ENCODE peak calls at places on chromosome X, in five cellular contexts. H is PC-9, J is GM23248, P is MM.1S, R is neural progenitor cell. C is an unnamed sample.

GRCh38 chrX:122868626-122869025 is 315.5 kb upstream of the GRIA3 start:
- DNase-seq in P (no peak), J (peak; percentile 1), H (no peak), R (no peak), C (no peak)

GRCh38 chrX:134544614-134545255 is 84.8 kb downstream of the HPRT1 start:
- DNase-seq in P (no peak), J (no peak), R (peak; percentile 53), H (no peak), C (no peak)

GRCh38 chrX:71251456-71251973 is 2.4 kb downstream of the ZMYM3 start:
- DNase-seq in R (no peak), H (no peak), J (no peak), P (no peak), C (no peak)

GRCh38 chrX:40897768-40898167 is 162.4 kb upstream of the MED14 start:
- DNase-seq in H (no peak), J (no peak), R (no peak), P (peak; percentile 30), C (no peak)

GRCh38 chrX:649166-649565 is 18.6 kb downstream of the SHOX start:
- DNase-seq in P (no peak), H (no peak), R (no peak), J (no peak), C (no peak)

GRCh38 chrX:8743126-8743732 is 11.3 kb upstream of the ANOS1 start:
- DNase-seq in H (peak; percentile 40), R (peak; percentile 59), J (peak; percentile 46), P (peak; percentile 51), C (peak; percentile 69)

GRCh38 chrX:70422886-70423336 is at the start of gene GDPD2:
- DNase-seq in P (no peak), R (peak; percentile 89), H (no peak), J (no peak), C (peak; percentile 54)

GRCh38 chrX:66728818-66729271 is 90.0 kb upstream of the EDA2R start:
- DNase-seq in R (peak; percentile 75), P (peak; percentile 62), H (peak; percentile 37), J (peak; percentile 83), C (peak; percentile 39)

GRCh38 chrX:41720125-41720780 is 3.7 kb upstream of the GPR82 start:
- DNase-seq in H (no peak), R (no peak), J (peak; percentile 5), P (no peak), C (no peak)

GRCh38 chrX:65596270-65596669 is 61.7 kb upstream of the LAS1L start:
- DNase-seq in P (peak; percentile 64), H (no peak), J (peak; percentile 78), R (no peak), C (peak; percentile 28)

GRCh38 chrX:264634-265455 is 16.3 kb upstream of the PLCXD1 start:
- DNase-seq in R (no peak), J (peak; percentile 51), H (no peak), P (no peak), C (no peak)

GRCh38 chrX:34978171-34978570 is 35.6 kb downstream of the FAM47B start:
- DNase-seq in P (no peak), H (no peak), J (no peak), R (no peak), C (no peak)

GRCh38 chrX:74529311-74529710 is 85.1 kb downstream of the RLIM start:
- DNase-seq in P (no peak), H (no peak), J (no peak), R (no peak), C (no peak)

GRCh38 chrX:23008431-23009099 is 8.8 kb downstream of the DDX53 start:
- DNase-seq in J (peak; percentile 56), H (no peak), R (peak; percentile 44), P (peak; percentile 9), C (peak; percentile 62)

GRCh38 chrX:103183912-103184311 is 31.0 kb upstream of the BEX4 start:
- DNase-seq in H (no peak), J (no peak), R (no peak), P (no peak), C (no peak)

GRCh38 chrX:67614414-67614813 is 70.6 kb downstream of the AR start:
- DNase-seq in J (peak; percentile 65), H (peak; percentile 41), P (no peak), R (no peak), C (peak; percentile 1)

GRCh38 chrX:16096131-16096530 is 27.2 kb upstream of the GRPR start:
- DNase-seq in R (peak; percentile 55), J (no peak), P (no peak), H (no peak), C (no peak)
- TF ChIP-seq EZH2 in R (no peak), J (no peak), P (no peak), H (no peak), C (no peak)

GRCh38 chrX:52574416-52575275 is 57.8 kb upstream of the XAGE1B start:
- DNase-seq in H (no peak), P (peak; percentile 31), R (peak; percentile 76), J (peak; percentile 67), C (peak; percentile 65)
- H3K9me3 ChIP-seq in H (no peaks in the 10 kb centered on the region), P (no peaks in the 10 kb centered on the region), R (no peaks in the 10 kb centered on the region), J (no peaks in the 10 kb centered on the region), C (no peaks in the 10 kb centered on the region)

GRCh38 chrX:154541896-154542722 is 4.5 kb downstream of the G6PD start:
- DNase-seq in H (peak; percentile 93), P (no peak), J (peak; percentile 79), R (no peak), C (peak; percentile 96)
- H3F3A ChIP-seq in H (peaks cover 88% of the 10 kb centered on the region), P (no peaks in the 10 kb centered on the region), J (no peaks in the 10 kb centered on the region), R (no peaks in the 10 kb centered on the region), C (no peaks in the 10 kb centered on the region)

DNA sequence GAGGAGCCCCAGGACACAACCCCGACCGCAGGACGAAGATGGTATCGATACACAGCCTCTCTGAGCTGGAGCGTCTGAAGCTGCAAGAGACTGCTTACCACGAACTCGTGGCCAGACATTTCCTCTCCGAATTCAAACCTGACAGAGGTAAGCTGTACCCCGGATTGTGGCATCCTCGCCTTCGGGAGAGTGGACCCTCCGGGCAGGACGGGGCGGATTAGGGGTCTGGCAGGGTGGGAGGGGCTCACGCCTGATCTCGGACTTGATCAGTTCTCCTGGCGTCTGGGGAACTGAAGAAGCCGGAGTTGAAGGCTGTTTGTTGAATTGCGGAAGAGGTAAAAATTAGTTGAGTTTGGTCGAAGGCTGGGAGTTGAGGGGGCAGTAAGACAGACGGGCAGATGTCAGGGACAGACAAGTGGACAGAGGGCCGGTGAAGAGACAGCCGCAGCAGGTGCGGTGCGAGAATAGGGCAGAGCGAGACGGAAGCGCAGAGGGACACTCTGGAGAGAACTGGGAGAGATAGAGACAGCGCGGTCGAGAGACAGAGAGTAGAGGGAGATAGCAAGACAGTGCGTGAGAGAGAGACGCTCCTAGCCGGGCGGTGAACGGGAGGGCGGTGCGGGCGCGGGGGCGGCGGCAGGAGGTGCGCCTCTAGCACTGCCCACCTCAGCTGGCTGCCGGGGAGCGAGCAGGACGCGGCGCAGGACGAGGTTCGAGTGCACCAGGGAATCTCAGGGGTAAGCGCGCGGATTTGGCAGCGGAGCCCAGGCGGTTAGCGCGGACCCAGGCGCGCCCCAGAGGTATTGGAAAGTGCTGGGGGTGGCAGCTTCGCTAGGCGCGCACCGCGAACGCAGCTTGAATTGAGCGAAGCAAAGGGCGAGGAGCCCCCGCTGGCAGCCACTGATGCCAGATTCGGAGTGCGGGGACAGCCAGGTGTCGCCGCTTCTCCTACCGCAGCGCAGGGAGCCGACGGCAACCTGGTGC is 23.9 kb downstream of the ARHGAP36 start:
- DNase-seq in J (no peak), H (no peak), R (peak; percentile 44), P (no peak), C (no peak)
- TF ChIP-seq EZH2 in J (no peak), H (no peak), R (peak; percentile 67), P (no peak), C (no peak)

GRCh38 chrX:77264490-77264889 is 182.7 kb upstream of the FGF16 start:
- DNase-seq in P (no peak), J (no peak), H (no peak), R (no peak), C (no peak)
- H3K9me3 ChIP-seq in P (no peaks in the 10 kb centered on the region), J (no peaks in the 10 kb centered on the region), H (no peaks in the 10 kb centered on the region), R (peaks cover 26% of the 10 kb centered on the region), C (no peaks in the 10 kb centered on the region)

DNA sequence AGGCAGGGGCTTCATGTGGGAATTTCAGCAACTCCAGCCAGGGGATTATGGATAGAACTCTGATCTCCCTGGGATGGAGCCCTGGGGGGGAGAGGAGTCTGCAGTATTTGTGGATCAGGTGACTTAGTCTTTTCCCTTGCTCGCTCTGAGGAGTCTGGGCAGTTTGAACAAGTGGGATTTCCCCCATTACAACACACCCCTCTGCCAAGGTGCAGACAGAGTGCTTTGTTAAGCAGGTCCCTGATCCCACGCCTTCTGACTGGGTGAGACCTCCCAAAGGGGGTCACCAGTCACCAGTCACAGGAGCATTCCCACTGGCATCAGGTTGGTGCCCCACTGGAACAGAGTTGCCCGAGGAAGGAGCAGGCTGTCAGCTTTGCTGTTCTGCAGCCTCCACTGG is 123.9 kb downstream of the LHFPL1 start:
- DNase-seq in R (no peak), H (no peak), P (no peak), J (no peak), C (no peak)
- H3F3A ChIP-seq in R (no peaks in the 10 kb centered on the region), H (no peaks in the 10 kb centered on the region), P (no peaks in the 10 kb centered on the region), J (no peaks in the 10 kb centered on the region), C (no peaks in the 10 kb centered on the region)